ENCODE peak calls at places on chromosomes 1 and 21, in seven cellular contexts. R is GM12878, G is H1, V is K562, S is GM12892, O is SK-N-SH, X is HepG2. F is an unnamed sample.

GRCh38 chr1:173860065-173860464 is 7.7 kb downstream of the GAS5 start:
- DNase-seq in R (no peak), G (no peak), V (no peak), S (no peak), O (no peak), X (no peak), F (no peak)

GRCh38 chr1:59543211-59543668 is 246.3 kb downstream of the FGGY start:
- DNase-seq in R (no peak), G (no peak), V (no peak), S (no peak), O (no peak), X (peak), F (no peak)

GRCh38 chr1:202316186-202316585 is 25.6 kb downstream of the UBE2T start:
- DNase-seq in R (no peak), G (no peak), V (no peak), S (no peak), O (no peak), X (no peak), F (no peak)

GRCh38 chr1:201119206-201119814 is 7.1 kb upstream of the CACNA1S start:
- DNase-seq in R (no peak), G (no peak), V (peak), S (peak), O (peak), X (peak), F (peak)

GRCh38 chr1:112743174-112744018 is 28.3 kb upstream of the PPM1J start:
- DNase-seq in R (no peak), G (no peak), V (no peak), S (no peak), O (no peak), X (no peak), F (no peak)

GRCh38 chr1:183989078-183989577 is 48.4 kb downstream of the COLGALT2 start:
- DNase-seq in R (peak), G (no peak), V (peak), S (peak), O (no peak), X (no peak), F (peak)

GRCh38 chr1:78095618-78096416 is 50.1 kb downstream of the GIPC2 start:
- DNase-seq in R (no peak), G (no peak), V (no peak), S (no peak), O (no peak), X (no peak), F (no peak)

GRCh38 chr1:23915470-23915869 is 2.3 kb upstream of the CNR2 start:
- DNase-seq in R (no peak), G (no peak), V (no peak), S (no peak), O (no peak), X (no peak), F (no peak)

GRCh38 chr21:42659416-42660117 is 6.1 kb downstream of the PDE9A start:
- DNase-seq in R (no peak), G (no peak), V (no peak), S (no peak), O (no peak), X (no peak), F (no peak)

GRCh38 chr21:43600642-43601397 is 58.5 kb downstream of the HSF2BP start:
- DNase-seq in R (no peak), G (no peak), V (no peak), S (no peak), O (peak), X (no peak), F (no peak)

GRCh38 chr1:224632921-224633321 is 16.8 kb downstream of the CNIH3 start:
- DNase-seq in R (no peak), G (no peak), V (no peak), S (no peak), O (no peak), X (no peak), F (no peak)

GRCh38 chr1:224203243-224204016 is 20.4 kb downstream of the DEGS1 start:
- DNase-seq in R (peak), G (no peak), V (no peak), S (no peak), O (peak), X (no peak), F (no peak)

GRCh38 chr1:145947551-145947950 is 10.3 kb downstream of the LIX1L start:
- DNase-seq in R (no peak), G (no peak), V (no peak), S (no peak), O (no peak), X (no peak), F (no peak)

GRCh38 chr1:15016001-15016400 is 137.5 kb upstream of the TMEM51 start:
- DNase-seq in R (no peak), G (no peak), V (no peak), S (no peak), O (no peak), X (no peak), F (no peak)

GRCh38 chr1:199859525-199859924 is 168.0 kb upstream of the NR5A2 start:
- DNase-seq in R (no peak), G (no peak), V (no peak), S (no peak), O (peak), X (no peak), F (no peak)

GRCh38 chr1:195569934-195570333 is 1038.3 kb downstream of the KCNT2 start:
- DNase-seq in R (no peak), G (no peak), V (no peak), S (no peak), O (no peak), X (no peak), F (no peak)

GRCh38 chr1:183942933-183943693 is 94.4 kb downstream of the COLGALT2 start:
- DNase-seq in R (peak), G (no peak), V (peak), S (no peak), O (no peak), X (no peak), F (no peak)

GRCh38 chr21:44897326-44898010 is 23.2 kb downstream of the ITGB2 start:
- DNase-seq in R (no peak), G (no peak), V (peak), S (no peak), O (no peak), X (no peak), F (no peak)

GRCh38 chr1:1290238-1290731 is 10.0 kb downstream of the SCNN1D start:
- DNase-seq in R (no peak), G (no peak), V (peak), S (peak), O (peak), X (peak), F (peak)

GRCh38 chr1:190084552-190084951 is 393.1 kb downstream of the BRINP3 start:
- DNase-seq in R (no peak), G (peak), V (no peak), S (no peak), O (no peak), X (peak), F (no peak)

GRCh38 chr1:117573386-117574040 is 32.3 kb upstream of the TENT5C start:
- DNase-seq in R (no peak), G (no peak), V (no peak), S (no peak), O (no peak), X (no peak), F (no peak)

GRCh38 chr1:43495204-43495603 is 35.5 kb upstream of the PTPRF start:
- DNase-seq in R (no peak), G (no peak), V (peak), S (no peak), O (no peak), X (no peak), F (no peak)

GRCh38 chr1:84721152-84721551 is 30.9 kb upstream of the SSX2IP start:
- DNase-seq in R (no peak), G (no peak), V (peak), S (no peak), O (no peak), X (peak), F (no peak)

GRCh38 chr1:19512545-19512944 is 27.2 kb upstream of the CAPZB start:
- DNase-seq in R (no peak), G (no peak), V (no peak), S (no peak), O (no peak), X (no peak), F (no peak)

GRCh38 chr1:44619261-44619900 is 54.9 kb downstream of the TMEM53 start:
- DNase-seq in R (no peak), G (no peak), V (no peak), S (no peak), O (no peak), X (no peak), F (no peak)

GRCh38 chr1:160256396-160257046 is 5.8 kb downstream of the DCAF8 start:
- DNase-seq in R (no peak), G (no peak), V (no peak), S (no peak), O (no peak), X (no peak), F (no peak)

GRCh38 chr1:204003536-204003935 is 69.4 kb upstream of the SOX13 start:
- DNase-seq in R (no peak), G (no peak), V (no peak), S (no peak), O (no peak), X (no peak), F (no peak)

GRCh38 chr1:53735681-53736080 is 3.3 kb downstream of the GLIS1 start:
- DNase-seq in R (no peak), G (no peak), V (no peak), S (no peak), O (no peak), X (no peak), F (no peak)

GRCh38 chr1:15756143-15757015 is 2.2 kb upstream of the FBLIM1 start:
- DNase-seq in R (no peak), G (no peak), V (no peak), S (no peak), O (no peak), X (peak), F (no peak)

GRCh38 chr1:17120962-17121837 is 1.9 kb upstream of the PADI2 start:
- DNase-seq in R (no peak), G (no peak), V (no peak), S (no peak), O (no peak), X (peak), F (no peak)

GRCh38 chr1:56424744-56425493 is 154.4 kb downstream of the PLPP3 start:
- DNase-seq in R (no peak), G (no peak), V (peak), S (no peak), O (no peak), X (peak), F (no peak)

GRCh38 chr1:183834568-183834967 is 29.6 kb downstream of the RGL1 start:
- DNase-seq in R (no peak), G (no peak), V (no peak), S (no peak), O (no peak), X (no peak), F (no peak)

GRCh38 chr1:22524481-22524880 is 38.8 kb upstream of the EPHA8 start:
- DNase-seq in R (no peak), G (no peak), V (no peak), S (no peak), O (no peak), X (no peak), F (no peak)

GRCh38 chr1:109133815-109134214 is 19.9 kb downstream of the ELAPOR1 start:
- DNase-seq in R (no peak), G (no peak), V (no peak), S (no peak), O (no peak), X (no peak), F (no peak)

GRCh38 chr1:6052543-6053205 is 7.0 kb downstream of the KCNAB2 start:
- DNase-seq in R (no peak), G (peak), V (peak), S (no peak), O (peak), X (peak), F (no peak)

GRCh38 chr21:34613679-34614442 is 1.1 kb downstream of the RCAN1 start:
- DNase-seq in R (no peak), G (no peak), V (no peak), S (no peak), O (peak), X (no peak), F (no peak)

GRCh38 chr1:98662354-98662665 is 789 bp downstream of the SNX7 start:
- DNase-seq in R (no peak), G (no peak), V (no peak), S (no peak), O (no peak), X (no peak), F (no peak)

GRCh38 chr1:98659879-98660278 is 1.6 kb upstream of the SNX7 start:
- DNase-seq in R (no peak), G (no peak), V (no peak), S (no peak), O (no peak), X (peak), F (no peak)

GRCh38 chr1:98660941-98661543 is 479 bp upstream of the SNX7 start:
- DNase-seq in R (no peak), G (no peak), V (no peak), S (no peak), O (no peak), X (no peak), F (no peak)

GRCh38 chr1:98661544-98662353 is at the start of gene SNX7:
- DNase-seq in R (no peak), G (peak), V (no peak), S (no peak), O (peak), X (peak), F (peak)
- TF ChIP-seq TAF1 in R (no peak), G (peak), V (no peak), S (no peak), O (peak), X (peak), F (no peak)

GRCh38 chr1:155063550-155064108 is at the start of gene EFNA4:
- DNase-seq in R (no peak), G (no peak), V (peak), S (peak), O (peak), X (peak), F (peak)
- TF ChIP-seq TAF1 in R (peak), G (peak), V (peak), S (no peak), O (peak), X (peak), F (peak)

DNA sequence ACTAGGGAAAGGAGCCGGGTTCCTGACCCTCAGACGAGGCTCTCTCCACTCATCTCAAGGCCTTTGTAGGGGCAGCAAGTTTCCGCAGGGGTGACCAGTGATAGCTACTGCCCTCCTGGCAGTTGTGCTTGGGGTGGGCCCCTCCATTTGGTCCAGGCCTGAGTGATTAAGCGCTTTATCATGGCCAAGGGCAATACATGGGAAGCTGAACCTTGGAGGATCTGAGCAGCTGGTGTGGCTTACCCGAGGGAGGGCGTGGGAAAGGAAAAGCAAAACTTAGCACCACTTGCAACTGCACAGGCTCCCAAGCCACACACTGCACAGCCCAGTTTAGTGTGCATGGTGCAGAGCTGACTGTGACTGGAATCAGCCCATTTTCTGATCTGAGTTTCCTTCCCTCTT is 47.8 kb downstream of the GADD45A start:
- DNase-seq in R (peak), G (no peak), V (no peak), S (no peak), O (no peak), X (no peak), F (no peak)
- TF ChIP-seq TAF1 in R (no peak), G (no peak), V (no peak), S (no peak), O (no peak), X (no peak), F (no peak)

DNA sequence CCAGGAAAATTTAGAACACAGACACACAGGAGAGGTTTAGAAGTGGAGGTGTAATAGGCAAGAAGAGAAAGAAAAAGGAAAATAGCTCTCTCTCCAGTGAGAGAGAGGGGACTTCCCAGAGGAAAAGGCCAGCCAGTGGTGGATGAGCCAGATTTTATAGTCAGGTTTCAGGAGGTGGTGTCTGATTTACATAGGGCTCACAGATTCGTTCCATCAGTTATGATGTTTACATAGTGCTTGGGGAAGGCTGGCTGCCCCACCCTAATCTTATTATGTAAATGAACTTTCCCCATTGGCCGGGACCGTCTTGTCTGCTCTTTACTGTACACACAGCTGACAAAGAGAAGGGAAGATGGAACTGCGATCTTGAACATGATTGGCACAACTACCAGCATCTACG is 797.3 kb downstream of the PLA2G4A start:
- DNase-seq in R (no peak), G (no peak), V (no peak), S (no peak), O (no peak), X (no peak), F (no peak)
- TF ChIP-seq TAF1 in R (no peak), G (no peak), V (no peak), S (no peak), O (no peak), X (no peak), F (no peak)

DNA sequence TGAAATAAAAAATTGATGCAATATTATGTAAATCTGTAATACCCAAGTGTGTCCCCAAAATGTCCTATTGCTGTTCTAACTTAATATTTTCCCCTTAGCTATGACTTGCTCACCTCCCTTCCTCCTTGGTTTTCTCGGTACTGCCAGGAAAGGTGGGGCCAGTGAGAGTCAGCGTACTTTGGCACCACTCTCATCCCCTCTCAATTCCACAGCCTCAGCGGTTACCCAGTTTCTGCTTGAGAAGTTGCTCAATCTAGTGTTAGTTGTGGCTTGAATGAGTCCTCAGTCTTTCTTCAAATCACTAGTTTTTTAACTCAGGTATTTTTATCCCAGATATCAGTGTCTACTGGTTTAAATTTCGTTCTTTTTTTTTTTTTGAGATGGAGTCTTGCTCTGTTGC is 32.3 kb downstream of the BCAS2 start:
- DNase-seq in R (no peak), G (no peak), V (no peak), S (no peak), O (no peak), X (no peak), F (no peak)
- TF ChIP-seq TAF1 in R (no peak), G (no peak), V (no peak), S (no peak), O (no peak), X (no peak), F (no peak)

DNA sequence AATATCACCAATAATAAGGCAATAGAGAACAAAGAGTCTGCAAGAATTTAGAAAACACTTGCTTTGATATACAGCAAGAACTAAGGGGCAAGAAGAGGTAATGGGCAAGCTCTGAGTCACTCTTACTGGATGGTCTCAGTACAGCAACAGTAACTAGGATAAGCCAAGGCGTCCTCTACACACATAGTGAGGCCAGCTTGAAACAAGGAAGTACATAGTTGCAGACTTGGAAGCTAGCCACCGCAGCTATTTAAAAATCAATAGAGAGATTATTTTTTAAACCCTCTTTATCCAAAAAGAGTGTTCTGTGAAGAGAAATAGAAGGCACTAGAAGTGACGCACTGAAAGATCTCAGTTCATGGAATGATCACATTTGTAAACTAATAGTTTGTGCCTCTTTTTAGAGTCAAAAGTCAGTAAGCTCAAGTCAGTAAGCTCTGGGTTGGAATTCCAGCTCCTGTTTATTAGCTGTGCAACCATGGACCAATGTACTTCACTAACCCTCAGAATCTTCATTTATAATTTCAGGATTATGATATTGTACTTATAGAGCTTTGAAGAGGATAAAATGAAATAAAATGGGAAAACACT is 118.6 kb downstream of the AKT3 start:
- DNase-seq in R (no peak), G (no peak), V (no peak), S (no peak), O (no peak), X (no peak), F (no peak)
- TF ChIP-seq TAF1 in R (no peak), G (no peak), V (no peak), S (no peak), O (no peak), X (no peak), F (no peak)

DNA sequence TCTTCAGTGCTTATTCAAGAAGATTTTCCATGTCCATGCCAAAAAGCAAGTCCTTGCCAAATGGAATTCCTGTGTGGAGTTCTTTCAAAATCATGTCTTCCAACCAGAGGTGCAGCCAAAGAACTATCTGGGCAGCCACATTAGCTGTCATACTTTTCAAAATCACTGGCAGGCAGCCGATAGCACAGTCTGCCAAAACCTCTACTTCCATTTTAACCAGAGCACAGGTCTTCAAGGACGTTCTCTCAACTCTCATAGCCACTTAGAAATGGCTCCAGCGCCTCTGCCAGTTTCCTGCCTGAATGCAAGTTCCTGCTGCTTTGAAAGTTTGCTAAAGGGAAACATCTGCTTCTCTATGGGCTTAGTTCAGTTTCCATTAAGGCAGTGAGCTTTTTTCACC is 975.7 kb upstream of the ADGRL4 start:
- DNase-seq in R (no peak), G (no peak), V (no peak), S (no peak), O (no peak), X (no peak), F (no peak)
- TF ChIP-seq TAF1 in R (no peak), G (no peak), V (no peak), S (no peak), O (no peak), X (no peak), F (no peak)

GRCh38 chr1:170663441-170664282 is at the start of gene PRRX1:
- DNase-seq in R (no peak), G (no peak), V (no peak), S (no peak), O (no peak), X (no peak), F (no peak)

GRCh38 chr1:170663011-170663410 is 920 bp upstream of the PRRX1 start:
- DNase-seq in R (no peak), G (no peak), V (no peak), S (no peak), O (no peak), X (no peak), F (no peak)

GRCh38 chr1:170660874-170661645 is 2.9 kb upstream of the PRRX1 start:
- DNase-seq in R (no peak), G (no peak), V (no peak), S (no peak), O (peak), X (no peak), F (no peak)

GRCh38 chr1:170661646-170662411 is 2.1 kb upstream of the PRRX1 start:
- DNase-seq in R (no peak), G (no peak), V (no peak), S (no peak), O (peak), X (no peak), F (no peak)

GRCh38 chr1:170662561-170662971 is 1.4 kb upstream of the PRRX1 start:
- DNase-seq in R (no peak), G (no peak), V (no peak), S (no peak), O (no peak), X (no peak), F (no peak)
- TF ChIP-seq TAF1 in R (no peak), G (no peak), V (no peak), S (no peak), O (no peak), X (no peak), F (no peak)

F was measured in GM12891.